ENCODE peak calls at places on chromosomes 6 and 20, in five cellular contexts. One of them, this sample, is unnamed. For H3K4me1, the result is how much of the 10 kb centered on the place peaks cover.

GRCh38 chr6:43911625-43912577 is 141.9 kb downstream of the VEGFA start:
- DNase-seq in GM12878: no peak
- DNase-seq in SK-N-SH: no peak
- DNase-seq in HepG2: peak
- DNase-seq in H1: peak
- DNase-seq in this sample: no peak

GRCh38 chr6:14658909-14659561 is 541.5 kb downstream of the CD83 start:
- DNase-seq in GM12878: no peak
- DNase-seq in SK-N-SH: no peak
- DNase-seq in HepG2: no peak
- DNase-seq in H1: no peak
- DNase-seq in this sample: no peak

GRCh38 chr20:10982692-10983091 is 308.9 kb upstream of the JAG1 start:
- DNase-seq in GM12878: no peak
- DNase-seq in SK-N-SH: no peak
- DNase-seq in HepG2: peak
- DNase-seq in H1: peak
- DNase-seq in this sample: no peak

GRCh38 chr6:4575724-4576123 is 200.5 kb upstream of the CDYL start:
- DNase-seq in GM12878: no peak
- DNase-seq in SK-N-SH: no peak
- DNase-seq in HepG2: no peak
- DNase-seq in H1: no peak
- DNase-seq in this sample: no peak

GRCh38 chr6:145055567-145055966 is 679.8 kb downstream of the EPM2A start:
- DNase-seq in GM12878: no peak
- DNase-seq in SK-N-SH: no peak
- DNase-seq in HepG2: no peak
- DNase-seq in H1: no peak
- DNase-seq in this sample: no peak

GRCh38 chr6:107543567-107543966 is 53.6 kb downstream of the SOBP start:
- DNase-seq in GM12878: no peak
- DNase-seq in SK-N-SH: no peak
- DNase-seq in HepG2: no peak
- DNase-seq in H1: no peak
- DNase-seq in this sample: no peak

GRCh38 chr20:43448748-43449535 is 8.8 kb upstream of the SRSF6 start:
- DNase-seq in GM12878: peak
- DNase-seq in SK-N-SH: peak
- DNase-seq in HepG2: peak
- DNase-seq in H1: no peak
- DNase-seq in this sample: peak

GRCh38 chr6:139593081-139593480 is 218.6 kb upstream of the CITED2 start:
- DNase-seq in GM12878: no peak
- DNase-seq in SK-N-SH: no peak
- DNase-seq in HepG2: no peak
- DNase-seq in H1: no peak
- DNase-seq in this sample: no peak

GRCh38 chr6:78844899-78845298 is 22.5 kb upstream of the IRAK1BP1 start:
- DNase-seq in GM12878: no peak
- DNase-seq in SK-N-SH: no peak
- DNase-seq in HepG2: no peak
- DNase-seq in H1: no peak
- DNase-seq in this sample: no peak

GRCh38 chr20:63080411-63080810 is 73.6 kb upstream of the BHLHE23 start:
- DNase-seq in GM12878: no peak
- DNase-seq in SK-N-SH: no peak
- DNase-seq in HepG2: no peak
- DNase-seq in H1: no peak
- DNase-seq in this sample: no peak

GRCh38 chr6:73285674-73286283 is 22.8 kb upstream of the KHDC1 start:
- DNase-seq in GM12878: no peak
- DNase-seq in SK-N-SH: peak
- DNase-seq in HepG2: peak
- DNase-seq in H1: no peak
- DNase-seq in this sample: peak

DNA sequence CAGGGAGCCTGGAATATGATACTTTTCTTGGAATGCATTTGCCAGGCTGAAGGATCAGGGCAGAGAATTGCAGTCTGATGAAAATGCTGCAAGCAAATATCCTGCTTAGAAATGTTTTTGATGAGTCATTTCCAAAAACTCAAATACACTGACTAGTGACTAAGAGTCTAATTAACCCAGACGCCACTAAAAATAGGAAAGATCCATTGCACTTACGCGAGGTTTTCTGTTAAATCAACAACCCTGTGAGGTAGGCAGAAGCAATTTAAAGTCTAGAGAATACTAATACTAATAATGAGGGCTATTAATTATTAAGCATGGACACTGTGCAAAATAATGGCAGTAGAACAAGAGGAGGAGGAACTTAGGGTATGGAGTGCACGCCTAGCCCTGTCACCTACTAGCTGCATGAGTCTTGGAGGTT is 130.1 kb upstream of the DOK5 start:
- DNase-seq in GM12878: peak
- DNase-seq in SK-N-SH: no peak
- DNase-seq in HepG2: no peak
- DNase-seq in H1: no peak
- DNase-seq in this sample: no peak
- TF ChIP-seq TAF1 in GM12878: no peak
- TF ChIP-seq TAF1 in SK-N-SH: no peak
- TF ChIP-seq TAF1 in HepG2: no peak
- TF ChIP-seq TAF1 in H1: no peak
- TF ChIP-seq TAF1 in this sample: no peak

GRCh38 chr6:37822851-37823682 is 3.5 kb downstream of the ZFAND3 start:
- DNase-seq in GM12878: no peak
- DNase-seq in SK-N-SH: no peak
- DNase-seq in HepG2: peak
- DNase-seq in H1: no peak
- DNase-seq in this sample: no peak
- H3K4me1 ChIP-seq in GM12878: under half
- H3K4me1 ChIP-seq in SK-N-SH: under half
- H3K4me1 ChIP-seq in HepG2: half or more
- H3K4me1 ChIP-seq in H1: under half
- H3K4me1 ChIP-seq in this sample: under half

GRCh38 chr6:147506704-147507114 is 1.8 kb upstream of the SAMD5 start:
- DNase-seq in GM12878: no peak
- DNase-seq in SK-N-SH: peak
- DNase-seq in HepG2: peak
- DNase-seq in H1: no peak
- DNase-seq in this sample: peak

GRCh38 chr6:147507162-147508072 is 1.1 kb upstream of the SAMD5 start:
- DNase-seq in GM12878: no peak
- DNase-seq in SK-N-SH: peak
- DNase-seq in HepG2: no peak
- DNase-seq in H1: no peak
- DNase-seq in this sample: no peak

GRCh38 chr6:147508871-147509608 is 550 bp downstream of the SAMD5 start:
- DNase-seq in GM12878: no peak
- DNase-seq in SK-N-SH: peak
- DNase-seq in HepG2: no peak
- DNase-seq in H1: no peak
- DNase-seq in this sample: peak

GRCh38 chr6:147509900-147510299 is 1.4 kb downstream of the SAMD5 start:
- DNase-seq in GM12878: no peak
- DNase-seq in SK-N-SH: no peak
- DNase-seq in HepG2: peak
- DNase-seq in H1: no peak
- DNase-seq in this sample: no peak

GRCh38 chr6:147508073-147508870 is at the start of gene SAMD5:
- DNase-seq in GM12878: no peak
- DNase-seq in SK-N-SH: peak
- DNase-seq in HepG2: peak
- DNase-seq in H1: peak
- DNase-seq in this sample: peak
- TF ChIP-seq SIN3A in GM12878: no peak
- TF ChIP-seq SIN3A in SK-N-SH: no peak
- TF ChIP-seq SIN3A in HepG2: no peak
- TF ChIP-seq SIN3A in H1: no peak
- TF ChIP-seq SIN3A in this sample: no peak

GRCh38 chr20:54510546-54511129 is 35.2 kb downstream of the DOK5 start:
- DNase-seq in GM12878: no peak
- DNase-seq in SK-N-SH: no peak
- DNase-seq in HepG2: no peak
- DNase-seq in H1: no peak
- DNase-seq in this sample: no peak
- TF ChIP-seq TAF1 in GM12878: no peak
- TF ChIP-seq TAF1 in SK-N-SH: no peak
- TF ChIP-seq TAF1 in HepG2: no peak
- TF ChIP-seq TAF1 in H1: no peak
- TF ChIP-seq TAF1 in this sample: no peak